ENCODE peak calls at places on chromosomes 7 and 10, in eight cellular contexts. One of them, this sample, is unnamed.

GRCh38 chr10:125087897-125088215 is 72.5 kb downstream of the CTBP2 start:
- DNase-seq in CD8-positive, alpha-beta T cell: no peak
- DNase-seq in stimulated activated CD8-positive, alpha-beta memory T cell treated with anti-CD3 and anti-CD28 coated beads, Interleukin-4, amount 100 ng/mL, for 24 hours: no peak
- DNase-seq in SW480: no peak
- DNase-seq in HFFc6: no peak
- DNase-seq in tibial artery: no peak
- DNase-seq in ureter: no peak
- DNase-seq in HFF-Myc: no peak
- DNase-seq in this sample: no peak

GRCh38 chr10:16581202-16581601 is 59.5 kb upstream of the C1QL3 start:
- DNase-seq in CD8-positive, alpha-beta T cell: no peak
- DNase-seq in stimulated activated CD8-positive, alpha-beta memory T cell treated with anti-CD3 and anti-CD28 coated beads, Interleukin-4, amount 100 ng/mL, for 24 hours: no peak
- DNase-seq in SW480: no peak
- DNase-seq in HFFc6: no peak
- DNase-seq in tibial artery: no peak
- DNase-seq in ureter: no peak
- DNase-seq in HFF-Myc: no peak
- DNase-seq in this sample: no peak

GRCh38 chr10:23445591-23445990 is 6.7 kb downstream of the OTUD1 start:
- DNase-seq in CD8-positive, alpha-beta T cell: no peak
- DNase-seq in stimulated activated CD8-positive, alpha-beta memory T cell treated with anti-CD3 and anti-CD28 coated beads, Interleukin-4, amount 100 ng/mL, for 24 hours: no peak
- DNase-seq in SW480: no peak
- DNase-seq in HFFc6: no peak
- DNase-seq in tibial artery: no peak
- DNase-seq in ureter: no peak
- DNase-seq in HFF-Myc: no peak
- DNase-seq in this sample: no peak

GRCh38 chr10:72206511-72207229 is 9.1 kb upstream of the ANAPC16 start:
- DNase-seq in CD8-positive, alpha-beta T cell: no peak
- DNase-seq in stimulated activated CD8-positive, alpha-beta memory T cell treated with anti-CD3 and anti-CD28 coated beads, Interleukin-4, amount 100 ng/mL, for 24 hours: no peak
- DNase-seq in SW480: no peak
- DNase-seq in HFFc6: no peak
- DNase-seq in tibial artery: no peak
- DNase-seq in ureter: no peak
- DNase-seq in HFF-Myc: no peak
- DNase-seq in this sample: no peak

GRCh38 chr7:104363355-104363754 is 35.0 kb downstream of the LHFPL3 start:
- DNase-seq in CD8-positive, alpha-beta T cell: no peak
- DNase-seq in stimulated activated CD8-positive, alpha-beta memory T cell treated with anti-CD3 and anti-CD28 coated beads, Interleukin-4, amount 100 ng/mL, for 24 hours: no peak
- DNase-seq in SW480: no peak
- DNase-seq in HFFc6: no peak
- DNase-seq in tibial artery: no peak
- DNase-seq in ureter: no peak
- DNase-seq in HFF-Myc: no peak
- DNase-seq in this sample: no peak

GRCh38 chr7:26090927-26091519 is 61.0 kb upstream of the NFE2L3 start:
- DNase-seq in CD8-positive, alpha-beta T cell: no peak
- DNase-seq in stimulated activated CD8-positive, alpha-beta memory T cell treated with anti-CD3 and anti-CD28 coated beads, Interleukin-4, amount 100 ng/mL, for 24 hours: no peak
- DNase-seq in SW480: peak
- DNase-seq in HFFc6: peak
- DNase-seq in tibial artery: no peak
- DNase-seq in ureter: no peak
- DNase-seq in HFF-Myc: no peak
- DNase-seq in this sample: peak

GRCh38 chr7:87144173-87144657 is 8.0 kb upstream of the DMTF1 start:
- DNase-seq in CD8-positive, alpha-beta T cell: no peak
- DNase-seq in stimulated activated CD8-positive, alpha-beta memory T cell treated with anti-CD3 and anti-CD28 coated beads, Interleukin-4, amount 100 ng/mL, for 24 hours: no peak
- DNase-seq in SW480: no peak
- DNase-seq in HFFc6: no peak
- DNase-seq in tibial artery: no peak
- DNase-seq in ureter: no peak
- DNase-seq in HFF-Myc: no peak
- DNase-seq in this sample: no peak

GRCh38 chr7:96548664-96549063 is 161.0 kb downstream of the SEM1 start:
- DNase-seq in CD8-positive, alpha-beta T cell: no peak
- DNase-seq in stimulated activated CD8-positive, alpha-beta memory T cell treated with anti-CD3 and anti-CD28 coated beads, Interleukin-4, amount 100 ng/mL, for 24 hours: no peak
- DNase-seq in SW480: no peak
- DNase-seq in HFFc6: no peak
- DNase-seq in tibial artery: no peak
- DNase-seq in ureter: no peak
- DNase-seq in HFF-Myc: no peak
- DNase-seq in this sample: no peak

GRCh38 chr10:133164816-133165555 is 5.0 kb downstream of the KNDC1 start:
- DNase-seq in CD8-positive, alpha-beta T cell: no peak
- DNase-seq in stimulated activated CD8-positive, alpha-beta memory T cell treated with anti-CD3 and anti-CD28 coated beads, Interleukin-4, amount 100 ng/mL, for 24 hours: no peak
- DNase-seq in SW480: no peak
- DNase-seq in HFFc6: no peak
- DNase-seq in tibial artery: peak
- DNase-seq in ureter: peak
- DNase-seq in HFF-Myc: no peak
- DNase-seq in this sample: no peak

GRCh38 chr7:20299145-20299544 is 31.6 kb upstream of the ITGB8 start:
- DNase-seq in CD8-positive, alpha-beta T cell: no peak
- DNase-seq in stimulated activated CD8-positive, alpha-beta memory T cell treated with anti-CD3 and anti-CD28 coated beads, Interleukin-4, amount 100 ng/mL, for 24 hours: no peak
- DNase-seq in SW480: no peak
- DNase-seq in HFFc6: no peak
- DNase-seq in tibial artery: no peak
- DNase-seq in ureter: no peak
- DNase-seq in HFF-Myc: no peak
- DNase-seq in this sample: no peak

GRCh38 chr7:1883031-1883761 is 213.1 kb downstream of the ELFN1 start:
- DNase-seq in CD8-positive, alpha-beta T cell: no peak
- DNase-seq in stimulated activated CD8-positive, alpha-beta memory T cell treated with anti-CD3 and anti-CD28 coated beads, Interleukin-4, amount 100 ng/mL, for 24 hours: no peak
- DNase-seq in SW480: peak
- DNase-seq in HFFc6: peak
- DNase-seq in tibial artery: no peak
- DNase-seq in ureter: no peak
- DNase-seq in HFF-Myc: peak
- DNase-seq in this sample: peak

GRCh38 chr10:23096814-23097549 is 1.6 kb downstream of the MSRB2 start:
- DNase-seq in CD8-positive, alpha-beta T cell: no peak
- DNase-seq in stimulated activated CD8-positive, alpha-beta memory T cell treated with anti-CD3 and anti-CD28 coated beads, Interleukin-4, amount 100 ng/mL, for 24 hours: no peak
- DNase-seq in SW480: no peak
- DNase-seq in HFFc6: peak
- DNase-seq in tibial artery: peak
- DNase-seq in ureter: peak
- DNase-seq in HFF-Myc: no peak
- DNase-seq in this sample: no peak

GRCh38 chr10:29254123-29255046 is 34.5 kb upstream of the LYZL1 start:
- DNase-seq in CD8-positive, alpha-beta T cell: no peak
- DNase-seq in stimulated activated CD8-positive, alpha-beta memory T cell treated with anti-CD3 and anti-CD28 coated beads, Interleukin-4, amount 100 ng/mL, for 24 hours: no peak
- DNase-seq in SW480: peak
- DNase-seq in HFFc6: no peak
- DNase-seq in tibial artery: no peak
- DNase-seq in ureter: no peak
- DNase-seq in HFF-Myc: no peak
- DNase-seq in this sample: no peak

GRCh38 chr10:63866075-63866746 is 345.0 kb downstream of the REEP3 start:
- DNase-seq in CD8-positive, alpha-beta T cell: peak
- DNase-seq in stimulated activated CD8-positive, alpha-beta memory T cell treated with anti-CD3 and anti-CD28 coated beads, Interleukin-4, amount 100 ng/mL, for 24 hours: no peak
- DNase-seq in SW480: peak
- DNase-seq in HFFc6: peak
- DNase-seq in tibial artery: peak
- DNase-seq in ureter: peak
- DNase-seq in HFF-Myc: peak
- DNase-seq in this sample: peak

GRCh38 chr7:50851891-50852290 is 69.2 kb upstream of the GRB10 start:
- DNase-seq in CD8-positive, alpha-beta T cell: no peak
- DNase-seq in stimulated activated CD8-positive, alpha-beta memory T cell treated with anti-CD3 and anti-CD28 coated beads, Interleukin-4, amount 100 ng/mL, for 24 hours: no peak
- DNase-seq in SW480: peak
- DNase-seq in HFFc6: no peak
- DNase-seq in tibial artery: no peak
- DNase-seq in ureter: no peak
- DNase-seq in HFF-Myc: no peak
- DNase-seq in this sample: no peak

GRCh38 chr7:103082497-103082896 is 7.6 kb downstream of the ARMC10 start:
- DNase-seq in CD8-positive, alpha-beta T cell: no peak
- DNase-seq in stimulated activated CD8-positive, alpha-beta memory T cell treated with anti-CD3 and anti-CD28 coated beads, Interleukin-4, amount 100 ng/mL, for 24 hours: no peak
- DNase-seq in SW480: no peak
- DNase-seq in HFFc6: no peak
- DNase-seq in tibial artery: no peak
- DNase-seq in ureter: no peak
- DNase-seq in HFF-Myc: no peak
- DNase-seq in this sample: no peak

GRCh38 chr7:151249034-151249731 is 689 bp upstream of the SMARCD3 start:
- DNase-seq in CD8-positive, alpha-beta T cell: peak
- DNase-seq in stimulated activated CD8-positive, alpha-beta memory T cell treated with anti-CD3 and anti-CD28 coated beads, Interleukin-4, amount 100 ng/mL, for 24 hours: no peak
- DNase-seq in SW480: peak
- DNase-seq in HFFc6: peak
- DNase-seq in tibial artery: peak
- DNase-seq in ureter: peak
- DNase-seq in HFF-Myc: no peak
- DNase-seq in this sample: peak

GRCh38 chr10:33623677-33624076 is 289.2 kb upstream of the NRP1 start:
- DNase-seq in CD8-positive, alpha-beta T cell: no peak
- DNase-seq in stimulated activated CD8-positive, alpha-beta memory T cell treated with anti-CD3 and anti-CD28 coated beads, Interleukin-4, amount 100 ng/mL, for 24 hours: no peak
- DNase-seq in SW480: no peak
- DNase-seq in HFFc6: no peak
- DNase-seq in tibial artery: no peak
- DNase-seq in ureter: no peak
- DNase-seq in HFF-Myc: no peak
- DNase-seq in this sample: no peak

GRCh38 chr7:149773446-149774236 is at the start of gene ZNF467:
- DNase-seq in CD8-positive, alpha-beta T cell: peak
- DNase-seq in stimulated activated CD8-positive, alpha-beta memory T cell treated with anti-CD3 and anti-CD28 coated beads, Interleukin-4, amount 100 ng/mL, for 24 hours: no peak
- DNase-seq in SW480: no peak
- DNase-seq in HFFc6: no peak
- DNase-seq in tibial artery: peak
- DNase-seq in ureter: peak
- DNase-seq in HFF-Myc: no peak
- DNase-seq in this sample: no peak

This sample was measured in foreskin melanocyte.